ENCODE peak calls at places on chromosomes 5 and 9, in seven cellular contexts. Z is PC-9, M is HepG2, S is foreskin fibroblast, G is endodermal cell, T is brain microvascular endothelial cell, U is lung. X is an unnamed sample.

GRCh38 chr5:174311121-174311520 is 265.6 kb downstream of the NSG2 start:
- DNase-seq in Z (no peak), M (no peak), S (no peak), G (no peak), T (no peak), U (no peak), X (no peak)

GRCh38 chr9:36049408-36049807 is 12.7 kb downstream of the RECK start:
- DNase-seq in Z (no peak), M (no peak), S (no peak), G (peak; percentile 61), T (no peak), U (no peak), X (no peak)

GRCh38 chr5:68504306-68504705 is 288.8 kb downstream of the PIK3R1 start:
- DNase-seq in Z (no peak), M (no peak), S (no peak), G (no peak), T (no peak), U (no peak), X (no peak)

GRCh38 chr5:12985142-12985541 is 959.3 kb downstream of the DNAH5 start:
- DNase-seq in Z (no peak), M (no peak), S (no peak), G (no peak), T (no peak), U (no peak), X (no peak)

GRCh38 chr5:132825165-132825823 is 5.2 kb downstream of the SHROOM1 start:
- DNase-seq in Z (no peak), M (no peak), S (no peak), G (peak; percentile 85), T (no peak), U (no peak), X (no peak)

GRCh38 chr5:78235289-78235688 is 59.2 kb downstream of the AP3B1 start:
- DNase-seq in Z (no peak), M (no peak), S (no peak), G (no peak), T (peak; percentile 11), U (no peak), X (no peak)

GRCh38 chr9:38144421-38144820 is 75.4 kb upstream of the SHB start:
- DNase-seq in Z (no peak), M (no peak), S (no peak), G (peak; percentile 24), T (peak; percentile 43), U (no peak), X (peak; percentile 26)

GRCh38 chr5:121350493-121350892 is 501.2 kb upstream of the FTMT start:
- DNase-seq in Z (no peak), M (no peak), S (peak; percentile 28), G (no peak), T (no peak), U (no peak), X (no peak)

GRCh38 chr5:60743511-60744314 is 43.7 kb upstream of the DEPDC1B start:
- DNase-seq in Z (no peak), M (no peak), S (no peak), G (no peak), T (no peak), U (no peak), X (no peak)

GRCh38 chr9:12855066-12855465 is 80.2 kb downstream of the LURAP1L start:
- DNase-seq in Z (no peak), M (no peak), S (no peak), G (no peak), T (no peak), U (no peak), X (no peak)

GRCh38 chr5:73135429-73136276 is 15.3 kb downstream of the TMEM171 start:
- DNase-seq in Z (peak; percentile 17), M (peak; percentile 18), S (no peak), G (peak; percentile 77), T (peak; percentile 24), U (no peak), X (no peak)

DNA sequence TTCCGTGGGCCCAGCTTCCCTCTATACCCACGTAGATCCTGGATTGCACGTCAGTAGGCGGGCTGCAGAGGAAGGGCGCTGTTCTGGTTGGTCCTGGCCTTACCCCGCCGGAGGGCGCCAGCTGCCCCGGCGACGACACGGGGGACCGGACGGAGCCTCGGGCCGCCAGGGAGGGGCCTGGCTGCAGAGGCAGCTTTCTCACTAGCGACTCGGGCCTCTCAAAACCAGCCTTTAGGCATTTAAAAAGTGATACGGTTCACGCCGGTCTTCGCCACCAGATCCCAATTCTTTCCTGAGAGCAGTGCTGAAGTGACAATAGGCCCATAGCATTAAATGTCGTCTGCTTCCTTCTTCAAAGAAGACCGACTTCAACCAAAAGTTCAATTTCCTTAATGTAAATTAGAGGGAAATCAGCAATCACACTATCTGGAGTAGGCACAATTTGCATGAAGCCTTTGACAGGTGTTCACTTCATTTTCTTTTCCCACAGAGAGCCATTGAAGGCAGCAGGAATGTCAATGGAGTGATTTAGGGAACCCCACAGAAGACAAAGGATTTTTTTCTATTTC is 17.6 kb upstream of the UBE2D2 start:
- DNase-seq in Z (no peak), M (no peak), S (no peak), G (peak; percentile 93), T (peak; percentile 17), U (peak; percentile 50), X (no peak)
- H3K4me3 ChIP-seq in Z (no peak overlapping the region), M (no peak overlapping the region), S (no peak overlapping the region), G (peak overlapping the region; percentile 47), T (peak overlapping the region; percentile 18), U (no peak overlapping the region), X (no peak overlapping the region)

DNA sequence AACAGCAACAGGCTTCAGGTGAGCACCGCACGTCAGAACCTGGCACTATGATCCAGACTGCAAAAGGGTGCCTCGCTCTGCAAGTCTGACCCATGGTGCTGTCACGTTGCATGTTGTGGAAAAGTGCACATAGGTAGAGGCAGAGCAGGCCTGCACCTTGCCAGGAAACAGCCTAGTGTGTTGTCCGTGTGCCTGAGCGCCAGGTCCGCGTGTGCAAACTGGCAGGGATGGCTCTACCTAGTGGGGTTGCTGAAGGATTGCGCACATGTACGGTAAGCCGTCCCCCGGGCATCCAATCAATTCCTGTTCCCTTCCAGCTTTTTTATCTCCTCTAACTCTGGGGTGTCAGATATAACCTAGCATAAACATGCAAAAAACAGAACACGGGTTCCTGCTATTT is 219.5 kb downstream of the NXNL2 start:
- DNase-seq in Z (no peak), M (no peak), S (no peak), G (no peak), T (no peak), U (no peak), X (no peak)
- TF ChIP-seq CTCF in Z (no peak), M (no peak), S (no peak), G (no peak), T (no peak), U (no peak), X (no peak)

GRCh38 chr5:179619776-179620175 is 3.7 kb downstream of the HNRNPH1 start:
- DNase-seq in Z (no peak), M (no peak), S (no peak), G (no peak), T (no peak), U (no peak), X (no peak)
- H3K4me3 ChIP-seq in Z (peak overlapping the region; percentile 95), M (peak overlapping the region; percentile 84), S (peak overlapping the region; percentile 85), G (peak overlapping the region; percentile 94), T (peak overlapping the region; percentile 99), U (no peak overlapping the region), X (peak overlapping the region; percentile 97)

DNA sequence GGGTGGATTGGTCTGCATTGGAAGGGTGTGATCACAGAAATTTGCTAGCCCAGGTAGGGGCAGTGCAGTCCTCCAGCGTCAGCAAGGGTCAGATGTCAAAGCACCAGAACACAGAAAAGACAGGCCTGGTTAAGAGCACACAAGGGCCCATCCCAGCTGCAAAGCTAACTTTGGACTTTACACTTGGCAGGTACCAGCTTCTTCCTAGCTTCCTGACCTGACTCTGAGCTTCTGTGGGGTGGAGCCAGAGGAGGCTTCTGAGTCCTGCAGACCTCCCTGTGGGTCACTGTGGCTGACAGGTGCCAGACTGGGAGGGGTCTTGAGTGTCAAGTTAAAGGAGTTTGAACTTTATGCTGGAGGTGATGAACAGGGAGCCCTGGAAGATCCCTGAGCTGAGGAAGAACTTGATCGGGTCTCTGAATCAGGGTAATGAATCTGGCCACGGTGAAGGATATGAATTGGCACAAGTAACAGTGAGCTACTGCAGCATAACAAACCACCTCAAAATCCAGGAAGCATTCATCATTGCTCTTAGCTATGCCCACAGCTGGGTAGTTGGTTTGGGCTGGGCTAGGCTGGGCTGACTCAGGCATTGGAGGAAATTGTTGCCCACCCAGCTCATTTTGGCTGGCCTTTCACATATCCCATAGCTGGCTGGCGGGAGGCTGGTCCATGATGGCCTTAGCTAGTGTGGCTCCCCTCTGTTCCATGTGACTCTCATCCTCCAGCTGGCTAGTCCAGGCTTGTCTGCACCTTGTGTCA is 63.4 kb downstream of the BARX1 start:
- DNase-seq in Z (no peak), M (no peak), S (no peak), G (no peak), T (no peak), U (peak; percentile 15), X (no peak)
- TF ChIP-seq CTCF in Z (no peak), M (no peak), S (no peak), G (no peak), T (no peak), U (no peak), X (no peak)

DNA sequence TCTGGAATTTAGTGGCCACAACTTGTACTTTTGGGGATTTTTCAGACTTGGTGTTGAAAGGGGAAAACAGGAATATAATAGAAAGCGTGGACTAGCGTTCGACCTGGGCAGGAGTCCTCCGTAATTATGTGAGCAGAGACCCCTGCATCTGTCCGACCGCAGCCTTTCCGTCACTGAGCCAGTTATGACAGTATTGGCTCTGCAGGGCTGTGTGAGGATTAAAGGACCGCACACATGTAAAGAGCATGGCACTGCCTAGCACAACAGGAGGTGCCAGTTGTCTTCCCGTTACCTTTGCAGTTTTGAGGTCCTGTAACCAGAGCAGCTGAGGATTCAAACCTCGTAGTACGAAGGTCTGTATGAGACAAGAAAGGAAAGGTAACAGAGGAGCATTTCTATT is 1.2 kb downstream of the B4GALT7 start:
- DNase-seq in Z (no peak), M (no peak), S (no peak), G (no peak), T (no peak), U (no peak), X (no peak)
- H3K4me3 ChIP-seq in Z (peak overlapping the region; percentile 61), M (peak overlapping the region; percentile 87), S (peak overlapping the region; percentile 88), G (peak overlapping the region; percentile 92), T (peak overlapping the region; percentile 80), U (no peak overlapping the region), X (peak overlapping the region; percentile 64)

DNA sequence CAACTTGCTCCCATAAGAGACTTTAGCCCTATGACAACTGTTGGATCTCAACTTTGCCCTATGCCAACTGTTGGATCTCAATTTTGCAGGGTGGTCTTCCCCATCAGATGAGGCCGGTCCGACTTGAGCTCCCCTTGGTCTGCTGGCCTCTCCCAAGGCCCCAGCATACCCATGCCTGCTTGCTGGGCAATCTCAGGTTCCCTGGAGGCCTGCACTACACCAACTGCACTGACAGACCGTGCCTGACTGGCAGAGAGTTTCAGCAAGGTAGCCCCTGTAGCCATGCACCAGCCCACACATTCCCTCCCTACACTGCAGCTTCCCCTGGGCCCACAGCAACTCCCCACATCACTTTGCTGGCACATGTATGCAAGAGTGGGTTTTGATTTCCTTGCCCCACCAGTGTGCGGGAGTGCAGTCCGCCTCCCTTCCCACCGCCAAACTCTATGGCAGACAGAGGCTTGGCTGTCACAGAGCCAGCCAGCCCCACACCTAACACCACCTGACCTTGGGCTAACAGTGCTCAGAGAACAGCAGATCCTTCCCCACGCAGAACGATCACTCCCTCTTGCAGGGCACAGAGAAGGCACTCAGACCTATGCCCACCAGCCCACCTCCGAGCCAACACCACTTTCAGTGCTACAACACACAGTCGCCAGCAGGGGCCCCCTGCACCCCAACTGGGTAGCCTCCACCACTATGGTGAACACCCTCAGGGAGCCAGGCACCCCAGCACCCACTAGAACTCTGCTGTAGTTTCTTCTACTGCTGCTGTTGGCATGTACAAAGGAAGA is 279.9 kb upstream of the COX7C start:
- DNase-seq in Z (no peak), M (no peak), S (no peak), G (no peak), T (no peak), U (no peak), X (no peak)
- TF ChIP-seq CTCF in Z (no peak), M (no peak), S (no peak), G (peak; percentile 40), T (no peak), U (no peak), X (no peak)

X was measured in epithelial cell of proximal tubule.